ENCODE peak calls at places on chromosomes 3 and 15, in ten cellular contexts. B is neural crest cell, W is cardiac fibroblast, D is fibroblast of the aortic adventitia, G is heart left ventricle, R is progenitor cell of endocrine pancreas, E is lower lobe of right lung, M is cardiac muscle cell, K is IMR-90, L is A549. A is an unnamed sample.

GRCh38 chr15:88621789-88622604 is 857 bp downstream of the AEN start:
- DNase-seq in B (no peak), W (peak; percentile 51), D (peak; percentile 66), G (no peak), R (no peak), E (no peak), M (no peak), K (peak; percentile 67), L (peak; percentile 45), A (peak; percentile 71)

GRCh38 chr3:110138966-110139555 is 801.7 kb upstream of the DPPA4 start:
- DNase-seq in B (no peak), W (no peak), D (no peak), G (no peak), R (no peak), E (no peak), M (no peak), K (no peak), L (no peak), A (no peak)

GRCh38 chr3:125683067-125683844 is 88.0 kb upstream of the OSBPL11 start:
- DNase-seq in B (no peak), W (peak; percentile 12), D (peak; percentile 7), G (peak; percentile 74), R (no peak), E (no peak), M (peak; percentile 40), K (no peak), L (no peak), A (no peak)

GRCh38 chr3:29091599-29092189 is 189.2 kb upstream of the RBMS3 start:
- DNase-seq in B (no peak), W (peak; percentile 0), D (no peak), G (no peak), R (no peak), E (no peak), M (no peak), K (no peak), L (no peak), A (no peak)

GRCh38 chr3:15557511-15557946 is 36.0 kb upstream of the COLQ start:
- DNase-seq in B (peak; percentile 39), W (peak; percentile 88), D (peak; percentile 85), G (no peak), R (no peak), E (no peak), M (peak; percentile 87), K (peak; percentile 75), L (peak; percentile 81), A (peak; percentile 82)

GRCh38 chr3:127440384-127440783 is 150.1 kb downstream of the TPRA1 start:
- DNase-seq in B (no peak), W (no peak), D (no peak), G (no peak), R (no peak), E (no peak), M (no peak), K (no peak), L (no peak), A (no peak)

GRCh38 chr3:190336516-190337189 is 14.4 kb upstream of the CLDN1 start:
- DNase-seq in B (no peak), W (peak; percentile 48), D (no peak), G (no peak), R (no peak), E (no peak), M (peak; percentile 63), K (no peak), L (no peak), A (no peak)

GRCh38 chr15:44034334-44034733 is 160.7 kb downstream of the FRMD5 start:
- DNase-seq in B (no peak), W (peak; percentile 48), D (peak; percentile 49), G (no peak), R (no peak), E (no peak), M (peak; percentile 18), K (no peak), L (no peak), A (no peak)

GRCh38 chr3:119588112-119588511 is 8.8 kb downstream of the ADPRH start:
- DNase-seq in B (no peak), W (no peak), D (no peak), G (peak; percentile 67), R (no peak), E (peak; percentile 88), M (no peak), K (no peak), L (no peak), A (peak; percentile 59)

GRCh38 chr3:178618197-178618596 is 82.0 kb downstream of the KCNMB2 start:
- DNase-seq in B (no peak), W (peak; percentile 16), D (no peak), G (no peak), R (no peak), E (no peak), M (peak; percentile 27), K (peak; percentile 1), L (no peak), A (no peak)

GRCh38 chr3:177251756-177252155 is 54.5 kb upstream of the TBL1XR1 start:
- DNase-seq in B (no peak), W (no peak), D (no peak), G (no peak), R (no peak), E (no peak), M (no peak), K (no peak), L (no peak), A (no peak)

GRCh38 chr3:177250108-177250507 is 52.8 kb upstream of the TBL1XR1 start:
- DNase-seq in B (no peak), W (peak; percentile 8), D (no peak), G (no peak), R (no peak), E (no peak), M (peak; percentile 22), K (no peak), L (no peak), A (no peak)

GRCh38 chr3:177245257-177245656 is 48.0 kb upstream of the TBL1XR1 start:
- DNase-seq in B (no peak), W (no peak), D (no peak), G (no peak), R (no peak), E (no peak), M (no peak), K (no peak), L (no peak), A (no peak)

GRCh38 chr3:177249203-177249602 is 51.9 kb upstream of the TBL1XR1 start:
- DNase-seq in B (no peak), W (no peak), D (no peak), G (no peak), R (no peak), E (no peak), M (no peak), K (no peak), L (no peak), A (no peak)
- TF ChIP-seq CTCF in B (no peak), W (no peak), D (no peak), G (no peak), R (no peak), E (no peak), M (no peak), K (no peak), L (no peak), A (no peak)

DNA sequence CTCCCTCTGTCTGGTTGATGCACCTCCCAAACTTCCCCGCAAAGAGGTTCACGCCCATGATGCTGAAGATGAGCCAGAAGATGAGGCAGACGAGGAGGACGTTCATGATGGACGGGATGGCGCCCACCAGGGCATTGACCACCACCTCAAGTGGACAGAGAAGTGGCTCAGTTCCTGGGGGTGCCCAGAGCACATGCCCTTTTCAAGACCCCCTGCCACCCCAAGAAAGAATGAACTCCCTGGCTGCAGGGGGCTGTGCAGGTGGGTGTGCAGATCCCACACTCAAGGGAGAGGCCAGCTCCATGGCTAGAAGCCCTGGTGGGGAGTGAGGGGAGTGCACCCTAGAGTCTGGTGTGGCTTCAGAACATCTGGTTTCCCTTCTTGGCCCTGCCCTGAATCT is 64.1 kb downstream of the EXOG start:
- DNase-seq in B (no peak), W (no peak), D (no peak), G (no peak), R (no peak), E (peak; percentile 9), M (no peak), K (no peak), L (no peak), A (peak; percentile 4)
- TF ChIP-seq CTCF in B (no peak), W (peak; percentile 19), D (peak; percentile 10), G (no peak), R (no peak), E (no peak), M (no peak), K (no peak), L (no peak), A (no peak)

DNA sequence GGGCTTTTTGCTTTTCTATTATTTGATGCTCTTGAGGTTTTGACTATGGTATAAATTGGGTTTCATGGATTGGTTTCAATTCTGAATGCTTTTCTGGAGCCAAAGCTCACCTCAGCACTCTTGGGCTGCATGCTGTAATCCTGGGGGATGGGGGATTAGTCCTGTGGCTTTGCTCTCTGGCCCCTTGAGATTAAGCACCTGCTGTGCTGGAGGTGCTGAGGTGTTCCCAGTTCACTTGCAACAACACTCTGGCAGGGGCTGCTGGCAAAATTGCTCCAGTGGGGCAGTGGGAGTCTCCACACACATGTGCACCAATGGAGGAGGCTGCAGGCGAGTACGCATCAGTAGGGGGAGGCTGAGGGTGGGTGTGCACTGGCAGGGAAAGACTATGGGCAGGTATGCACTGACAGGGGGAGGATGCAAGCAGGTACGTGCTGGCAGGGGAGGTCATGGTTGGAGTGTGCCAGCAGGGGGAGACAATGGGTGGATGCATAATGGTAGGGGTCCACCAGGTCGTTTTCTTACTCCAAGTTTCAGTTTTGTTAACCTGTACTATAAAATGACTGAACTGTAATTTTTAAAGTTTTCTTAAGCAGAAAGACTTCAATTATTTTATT is 489.2 kb downstream of the FGF12 start:
- DNase-seq in B (no peak), W (no peak), D (no peak), G (peak; percentile 51), R (no peak), E (no peak), M (no peak), K (no peak), L (no peak), A (no peak)
- TF ChIP-seq CTCF in B (peak; percentile 27), W (no peak), D (no peak), G (no peak), R (peak; percentile 37), E (no peak), M (no peak), K (no peak), L (no peak), A (no peak)

GRCh38 chr3:151835751-151836550 is 22.0 kb downstream of the AADAC start:
- DNase-seq in B (no peak), W (peak; percentile 66), D (peak; percentile 64), G (no peak), R (no peak), E (no peak), M (peak; percentile 71), K (peak; percentile 64), L (peak; percentile 41), A (no peak)

GRCh38 chr3:151841801-151842200 is 27.9 kb downstream of the AADAC start:
- DNase-seq in B (no peak), W (no peak), D (no peak), G (no peak), R (no peak), E (no peak), M (no peak), K (peak; percentile 18), L (no peak), A (no peak)

GRCh38 chr3:151838574-151839312 is 24.8 kb downstream of the AADAC start:
- DNase-seq in B (peak; percentile 41), W (peak; percentile 94), D (peak; percentile 96), G (no peak), R (no peak), E (no peak), M (peak; percentile 93), K (peak; percentile 88), L (peak; percentile 89), A (peak; percentile 51)

GRCh38 chr3:151837057-151837456 is 23.1 kb downstream of the AADAC start:
- DNase-seq in B (no peak), W (peak; percentile 61), D (peak; percentile 77), G (no peak), R (no peak), E (no peak), M (peak; percentile 65), K (peak; percentile 89), L (peak; percentile 97), A (no peak)

GRCh38 chr3:151839313-151839631 is 25.4 kb downstream of the AADAC start:
- DNase-seq in B (no peak), W (no peak), D (no peak), G (no peak), R (no peak), E (no peak), M (no peak), K (no peak), L (no peak), A (no peak)
- TF ChIP-seq CTCF in B (peak; percentile 33), W (no peak), D (no peak), G (peak; percentile 16), R (peak; percentile 2), E (peak; percentile 12), M (no peak), K (no peak), L (no peak), A (peak; percentile 24)

A was measured in activated CD8-positive, alpha-beta T cell treated with anti-CD3 and anti-CD28 coated beads for 36 hours.